ENCODE peak calls at places on chromosomes 3 and 15, in six cellular contexts. M is LoVo, U is A549, C is suprapubic skin, T is Daoy, L is endothelial cell. X is an unnamed sample.

GRCh38 chr3:169548194-169548593 is 115.3 kb downstream of the MECOM start:
- DNase-seq in M (no peak), C (no peak), U (no peak), L (no peak), T (no peak), X (no peak)

GRCh38 chr3:14143826-14144225 is 19.0 kb downstream of the TMEM43 start:
- DNase-seq in T (peak; percentile 82), C (no peak), L (no peak), M (peak; percentile 46), U (peak; percentile 69), X (no peak)

GRCh38 chr3:151439652-151440125 is 21.2 kb downstream of the IGSF10 start:
- DNase-seq in C (no peak), M (peak; percentile 54), T (peak; percentile 51), U (peak; percentile 76), L (peak; percentile 46), X (peak; percentile 95)

GRCh38 chr3:127915115-127915936 is at the start of gene KBTBD12:
- DNase-seq in T (no peak), M (no peak), L (peak; percentile 29), U (no peak), C (no peak), X (no peak)

GRCh38 chr15:77974098-77974414 is 103.5 kb downstream of the TBC1D2B start:
- DNase-seq in L (no peak), C (peak; percentile 70), U (no peak), T (peak; percentile 69), M (no peak), X (no peak)

GRCh38 chr3:124076231-124076630 is 84.3 kb upstream of the ROPN1 start:
- DNase-seq in T (peak; percentile 21), U (no peak), M (no peak), C (no peak), L (no peak), X (no peak)

GRCh38 chr15:100842756-100843730 is 36.6 kb upstream of the ALDH1A3 start:
- DNase-seq in U (no peak), T (no peak), L (no peak), C (no peak), M (no peak), X (no peak)

GRCh38 chr15:58227706-58228543 is 89.7 kb downstream of the AQP9 start:
- DNase-seq in T (peak; percentile 78), U (peak; percentile 88), M (peak; percentile 81), L (peak; percentile 79), C (no peak), X (no peak)

GRCh38 chr3:190684776-190685175 is 170.9 kb downstream of the IL1RAP start:
- DNase-seq in T (no peak), C (no peak), M (no peak), U (no peak), L (no peak), X (no peak)

GRCh38 chr3:128348805-128349531 is 117.7 kb downstream of the DNAJB8 start:
- DNase-seq in L (peak; percentile 21), U (no peak), T (no peak), C (no peak), M (no peak), X (no peak)

GRCh38 chr3:45414341-45414740 is 26.0 kb downstream of the LARS2 start:
- DNase-seq in L (no peak), T (no peak), C (no peak), M (no peak), U (no peak), X (no peak)

GRCh38 chr15:28096411-28096719 is 2.8 kb downstream of the OCA2 start:
- DNase-seq in U (no peak), M (no peak), L (no peak), C (no peak), T (no peak), X (no peak)

GRCh38 chr15:49145651-49146609 is 9.5 kb downstream of the COPS2 start:
- DNase-seq in C (no peak), U (peak; percentile 53), L (peak; percentile 37), T (peak; percentile 48), M (peak; percentile 63), X (peak; percentile 37)

GRCh38 chr15:67883228-67883773 is 43.5 kb upstream of the RNU6-1 start:
- DNase-seq in M (no peak), L (no peak), C (no peak), U (no peak), T (no peak), X (no peak)

GRCh38 chr15:101188517-101189340 is 63.1 kb downstream of the CHSY1 start:
- DNase-seq in T (no peak), M (no peak), L (no peak), C (no peak), U (no peak), X (no peak)

GRCh38 chr3:126952983-126953660 is 29.8 kb upstream of the PLXNA1 start:
- DNase-seq in U (no peak), M (no peak), T (no peak), L (no peak), C (no peak), X (no peak)

GRCh38 chr3:72892081-72892763 is 4.4 kb downstream of the GXYLT2 start:
- DNase-seq in C (no peak), M (no peak), U (no peak), T (peak; percentile 48), L (no peak), X (no peak)

GRCh38 chr3:141875893-141876380 is 506 bp upstream of the ATP1B3 start:
- DNase-seq in M (peak; percentile 26), L (peak; percentile 52), C (peak; percentile 88), U (peak; percentile 81), T (peak; percentile 71), X (no peak)

GRCh38 chr3:48157215-48157840 is 30.9 kb downstream of the CDC25A start:
- DNase-seq in C (no peak), L (no peak), U (peak; percentile 22), M (no peak), T (peak; percentile 41), X (no peak)

GRCh38 chr15:79769081-79769481 is 127.7 kb downstream of the MTHFS start:
- DNase-seq in M (no peak), L (no peak), U (peak; percentile 63), T (no peak), C (no peak), X (no peak)

GRCh38 chr3:150495563-150496168 is 50.6 kb downstream of the SERP1 start:
- DNase-seq in T (peak; percentile 41), C (no peak), U (peak; percentile 48), M (peak; percentile 55), L (peak; percentile 15), X (peak; percentile 63)

GRCh38 chr15:68312701-68313204 is 35.2 kb downstream of the FEM1B start:
- DNase-seq in C (peak; percentile 73), T (peak; percentile 55), M (no peak), U (no peak), L (no peak), X (no peak)

GRCh38 chr3:50126287-50127211 is 28.6 kb upstream of the SEMA3F start:
- DNase-seq in C (no peak), M (no peak), U (peak; percentile 28), T (peak; percentile 36), L (no peak), X (no peak)

GRCh38 chr15:85854345-85855097 is 59.8 kb upstream of the KLHL25 start:
- DNase-seq in M (peak; percentile 73), C (no peak), T (peak; percentile 37), U (peak; percentile 76), L (peak; percentile 56), X (no peak)

GRCh38 chr15:41465822-41466421 is 27.8 kb upstream of the ITPKA start:
- DNase-seq in M (peak; percentile 56), T (peak; percentile 32), U (peak; percentile 56), L (peak; percentile 42), C (no peak), X (peak; percentile 44)

GRCh38 chr3:177646749-177647148 is 449.5 kb upstream of the TBL1XR1 start:
- DNase-seq in T (no peak), U (no peak), L (no peak), C (no peak), M (no peak), X (no peak)

GRCh38 chr15:71651750-71652186 is 158.6 kb upstream of the NR2E3 start:
- DNase-seq in T (peak; percentile 48), L (peak; percentile 37), M (peak; percentile 32), U (peak; percentile 86), C (no peak), X (peak; percentile 6)

GRCh38 chr15:52438047-52438446 is 90.6 kb downstream of the MYO5A start:
- DNase-seq in L (no peak), M (no peak), C (no peak), U (peak; percentile 69), T (peak; percentile 83), X (no peak)

GRCh38 chr3:98890181-98890882 is 11.2 kb downstream of the DCBLD2 start:
- DNase-seq in C (no peak), T (no peak), U (no peak), M (no peak), L (no peak), X (no peak)

GRCh38 chr15:100759698-100760356 is 119.8 kb upstream of the ALDH1A3 start:
- DNase-seq in L (no peak), U (peak; percentile 93), C (no peak), M (peak; percentile 86), T (peak; percentile 78), X (no peak)

GRCh38 chr15:88647362-88648105 is 8.7 kb downstream of the ISG20 start:
- DNase-seq in L (no peak), M (no peak), T (no peak), C (peak; percentile 71), U (no peak), X (no peak)